ENCODE peak calls at places on chromosomes 11 and 22, in five cellular contexts. C is activated CD8-positive, alpha-beta memory T cell treated with anti-CD3 and anti-CD28 coated beads, Interleukin-2, amount 10 ng/mL, durations not matched to agents 7 days and 5 days; D is upper lobe of right lung; F is heart left ventricle; A is germinal center. J is an unnamed sample.

GRCh38 chr11:704799-705645 is 1.0 kb upstream of the EPS8L2 start:
- DNase-seq in D (peak; percentile 91), C (no peak), F (no peak), A (no peak), J (no peak)

GRCh38 chr11:11701070-11701469 is 79.3 kb upstream of the GALNT18 start:
- DNase-seq in F (peak; percentile 23), C (no peak), D (no peak), A (no peak), J (no peak)

GRCh38 chr11:115194798-115195101 is 309.5 kb downstream of the CADM1 start:
- DNase-seq in D (no peak), C (peak; percentile 69), F (no peak), A (no peak), J (no peak)

GRCh38 chr11:3000032-3000961 is 8.2 kb upstream of the NAP1L4 start:
- DNase-seq in D (peak; percentile 69), A (no peak), F (peak; percentile 71), C (no peak), J (no peak)

GRCh38 chr11:72398058-72398758 is 36.1 kb downstream of the CLPB start:
- DNase-seq in D (no peak), A (no peak), F (no peak), C (no peak), J (peak; percentile 85)

GRCh38 chr11:33303541-33303940 is 46.4 kb downstream of the HIPK3 start:
- DNase-seq in A (no peak), C (no peak), F (no peak), D (no peak), J (no peak)

GRCh38 chr22:21710156-21710555 is 25.4 kb downstream of the YPEL1 start:
- DNase-seq in F (no peak), D (no peak), C (no peak), A (no peak), J (no peak)

GRCh38 chr11:83639995-83640758 is 354.0 kb upstream of the CCDC90B start:
- DNase-seq in A (no peak), D (no peak), C (no peak), F (no peak), J (no peak)

GRCh38 chr11:6703247-6704063 is 20.3 kb upstream of the MRPL17 start:
- DNase-seq in F (peak; percentile 61), C (no peak), D (no peak), A (peak; percentile 7), J (no peak)

GRCh38 chr11:19873730-19874129 is 161.1 kb downstream of the NAV2 start:
- DNase-seq in A (no peak), C (no peak), D (no peak), F (no peak), J (no peak)

GRCh38 chr22:36419912-36420882 is 32.4 kb upstream of the MYH9 start:
- DNase-seq in F (peak; percentile 69), D (no peak), C (no peak), A (no peak), J (no peak)

GRCh38 chr11:110909331-110909730 is 197.1 kb upstream of the ARHGAP20 start:
- DNase-seq in C (no peak), D (no peak), A (no peak), F (no peak), J (no peak)

GRCh38 chr11:133860151-133860550 is 14.8 kb upstream of the SPATA19 start:
- DNase-seq in F (no peak), A (no peak), C (no peak), D (no peak), J (no peak)